ENCODE peak calls at places on chromosomes 11 and 22, in nine cellular contexts. Q, T, R, M, C, K, X, Y and Z are unnamed samples.
A peak's percentile ranks its signal among the peaks of the same experiment; 100 is the strongest.

GRCh38 chr22:46969491-46969890 is 207.0 kb downstream of the TBC1D22A start:
- DNase-seq in Q (no peak), T (no peak), R (no peak), M (no peak), C (no peak), K (no peak), X (no peak), Y (no peak), Z (no peak)

GRCh38 chr11:120343429-120343828 is 7.2 kb downstream of the ARHGEF12 start:
- DNase-seq in Q (no peak), T (no peak), R (no peak), M (no peak), C (no peak), K (no peak), X (no peak), Y (no peak), Z (no peak)

GRCh38 chr22:48807155-48807554 is 1020.5 kb downstream of the BRD1 start:
- DNase-seq in Q (peak; percentile 29), T (no peak), R (no peak), M (no peak), C (no peak), K (no peak), X (no peak), Y (no peak), Z (no peak)

GRCh38 chr22:33049125-33049729 is 9.0 kb downstream of the SYN3 start:
- DNase-seq in Q (peak; percentile 39), T (peak; percentile 0), R (peak; percentile 70), M (peak; percentile 47), C (no peak), K (peak; percentile 26), X (peak; percentile 81), Y (no peak), Z (no peak)

GRCh38 chr22:19868773-19869471 is 14.2 kb upstream of the GNB1L start:
- DNase-seq in Q (no peak), T (no peak), R (no peak), M (no peak), C (no peak), K (no peak), X (peak; percentile 17), Y (peak; percentile 61), Z (no peak)

GRCh38 chr11:31106963-31107576 is 262.5 kb downstream of the DCDC1 start:
- DNase-seq in Q (peak; percentile 53), T (peak; percentile 73), R (peak; percentile 52), M (peak; percentile 42), C (no peak), K (peak; percentile 5), X (peak; percentile 50), Y (no peak), Z (no peak)

GRCh38 chr11:67318239-67318555 is 14.9 kb downstream of the SSH3 start:
- DNase-seq in Q (no peak), T (no peak), R (no peak), M (no peak), C (no peak), K (no peak), X (no peak), Y (no peak), Z (no peak)

GRCh38 chr22:46534177-46534776 is 3.1 kb downstream of the CELSR1 start:
- DNase-seq in Q (no peak), T (no peak), R (no peak), M (no peak), C (no peak), K (no peak), X (no peak), Y (no peak), Z (no peak)

GRCh38 chr11:201936-202335 is 5.3 kb downstream of the BET1L start:
- DNase-seq in Q (no peak), T (no peak), R (no peak), M (no peak), C (no peak), K (no peak), X (no peak), Y (no peak), Z (no peak)

GRCh38 chr11:103749158-103749557 is 287.3 kb upstream of the DDI1 start:
- DNase-seq in Q (no peak), T (no peak), R (no peak), M (no peak), C (no peak), K (no peak), X (no peak), Y (no peak), Z (no peak)

GRCh38 chr22:45585437-45585755 is 82.7 kb downstream of the FBLN1 start:
- DNase-seq in Q (no peak), T (no peak), R (no peak), M (no peak), C (no peak), K (no peak), X (peak; percentile 52), Y (no peak), Z (no peak)

GRCh38 chr11:35237345-35237744 is 98.4 kb downstream of the CD44 start:
- DNase-seq in Q (no peak), T (no peak), R (no peak), M (no peak), C (no peak), K (no peak), X (no peak), Y (no peak), Z (no peak)

GRCh38 chr11:63485777-63486176 is 5.2 kb downstream of the PLAAT5 start:
- DNase-seq in Q (no peak), T (no peak), R (no peak), M (no peak), C (no peak), K (no peak), X (no peak), Y (no peak), Z (no peak)

GRCh38 chr11:12893787-12894672 is 115.1 kb upstream of the RASSF10 start:
- DNase-seq in Q (peak; percentile 37), T (peak; percentile 35), R (peak; percentile 37), M (peak; percentile 30), C (no peak), K (peak; percentile 22), X (peak; percentile 55), Y (no peak), Z (no peak)

GRCh38 chr11:34926101-34926830 is 9.8 kb downstream of the PDHX start:
- DNase-seq in Q (no peak), T (peak; percentile 38), R (no peak), M (peak; percentile 51), C (no peak), K (no peak), X (no peak), Y (no peak), Z (no peak)

GRCh38 chr22:24440718-24441405 is 13.5 kb downstream of the ADORA2A start:
- DNase-seq in Q (no peak), T (no peak), R (no peak), M (no peak), C (no peak), K (no peak), X (no peak), Y (no peak), Z (peak; percentile 46)

GRCh38 chr11:130744804-130745203 is 171.5 kb downstream of the SNX19 start:
- DNase-seq in Q (no peak), T (no peak), R (no peak), M (no peak), C (no peak), K (no peak), X (no peak), Y (no peak), Z (no peak)

GRCh38 chr22:45738206-45738605 is 66.6 kb downstream of the ATXN10 start:
- DNase-seq in Q (no peak), T (no peak), R (no peak), M (no peak), C (no peak), K (no peak), X (no peak), Y (no peak), Z (no peak)

GRCh38 chr11:8839957-8840945 is 70.7 kb upstream of the AKIP1 start:
- DNase-seq in Q (no peak), T (no peak), R (peak; percentile 33), M (no peak), C (no peak), K (no peak), X (no peak), Y (no peak), Z (no peak)

GRCh38 chr22:19598054-19598855 is 74.0 kb upstream of the CLDN5 start:
- DNase-seq in Q (no peak), T (no peak), R (peak; percentile 65), M (peak; percentile 4), C (no peak), K (peak; percentile 26), X (no peak), Y (no peak), Z (no peak)

GRCh38 chr11:93570759-93571413 is 27.7 kb upstream of the SMCO4 start:
- DNase-seq in Q (no peak), T (no peak), R (peak; percentile 57), M (peak; percentile 1), C (no peak), K (peak; percentile 15), X (peak; percentile 29), Y (no peak), Z (no peak)

GRCh38 chr11:73344191-73344607 is 32.0 kb upstream of the RELT start:
- DNase-seq in Q (peak; percentile 29), T (no peak), R (no peak), M (no peak), C (no peak), K (no peak), X (peak; percentile 67), Y (no peak), Z (no peak)

GRCh38 chr11:117458275-117459120 is 130.8 kb downstream of the CEP164 start:
- DNase-seq in Q (peak; percentile 59), T (no peak), R (no peak), M (no peak), C (no peak), K (no peak), X (no peak), Y (no peak), Z (no peak)

GRCh38 chr11:61581931-61582330 is 1.1 kb upstream of the SYT7 start:
- DNase-seq in Q (no peak), T (no peak), R (no peak), M (no peak), C (no peak), K (no peak), X (no peak), Y (no peak), Z (no peak)

GRCh38 chr11:128116447-128117240 is 470.7 kb downstream of the ETS1 start:
- DNase-seq in Q (peak; percentile 10), T (no peak), R (no peak), M (no peak), C (no peak), K (no peak), X (no peak), Y (no peak), Z (no peak)

GRCh38 chr11:28223994-28224393 is 115.8 kb downstream of the METTL15 start:
- DNase-seq in Q (no peak), T (no peak), R (no peak), M (no peak), C (no peak), K (no peak), X (no peak), Y (no peak), Z (no peak)

GRCh38 chr11:29310016-29310415 is 706.8 kb downstream of the KCNA4 start:
- DNase-seq in Q (no peak), T (no peak), R (no peak), M (no peak), C (no peak), K (no peak), X (no peak), Y (no peak), Z (no peak)

GRCh38 chr11:59551651-59552521 is 40.5 kb downstream of the OR4D9 start:
- DNase-seq in Q (no peak), T (peak; percentile 54), R (no peak), M (peak; percentile 64), C (no peak), K (no peak), X (no peak), Y (no peak), Z (no peak)

GRCh38 chr11:297666-298405 is 1.5 kb downstream of the IFITM5 start:
- DNase-seq in Q (no peak), T (no peak), R (peak; percentile 18), M (no peak), C (no peak), K (no peak), X (no peak), Y (peak; percentile 52), Z (peak; percentile 44)

GRCh38 chr22:24985824-24986214 is 33.3 kb downstream of the KIAA1671 start:
- DNase-seq in Q (no peak), T (no peak), R (peak; percentile 38), M (no peak), C (no peak), K (no peak), X (peak; percentile 78), Y (no peak), Z (no peak)

GRCh38 chr11:8757047-8757446 is 74.5 kb downstream of the RPL27A start:
- DNase-seq in Q (no peak), T (no peak), R (no peak), M (no peak), C (no peak), K (no peak), X (no peak), Y (no peak), Z (no peak)